ENCODE peak calls at places on chromosome 10, in eight cellular contexts. E is stimulated activated naive CD4-positive, alpha-beta T cell treated with Interleukin-2 at 50 U/mL for 16 hours; U is IMR-90; A is nephron progenitor cell; P is dorsolateral prefrontal cortex; L is frontal cortex; Q is iPS DF 19.7; N is cardiac muscle cell. Z is an unnamed sample.

GRCh38 chr10:79131730-79132644 is 63.2 kb downstream of the ZMIZ1 start:
- DNase-seq in E (no peak), U (no peak), A (no peak), P (no peak), L (no peak), Q (no peak), N (no peak), Z (no peak)

GRCh38 chr10:54363390-54363789 is 437.6 kb downstream of the PCDH15 start:
- DNase-seq in E (no peak), U (no peak), A (no peak), P (no peak), L (no peak), Q (no peak), N (no peak), Z (no peak)

GRCh38 chr10:73653701-73654100 is 2.1 kb downstream of the SYNPO2L start:
- DNase-seq in E (no peak), U (peak), A (no peak), P (no peak), L (no peak), Q (no peak), N (peak), Z (no peak)

GRCh38 chr10:78450807-78451485 is 417.3 kb downstream of the RPS24 start:
- DNase-seq in E (no peak), U (no peak), A (no peak), P (no peak), L (no peak), Q (no peak), N (no peak), Z (no peak)

GRCh38 chr10:94412439-94412838 is 10.1 kb downstream of the TBC1D12 start:
- DNase-seq in E (no peak), U (peak), A (no peak), P (no peak), L (no peak), Q (no peak), N (peak), Z (no peak)

GRCh38 chr10:132884691-132885271 is 57.6 kb downstream of the CFAP46 start:
- DNase-seq in E (no peak), U (no peak), A (no peak), P (peak), L (no peak), Q (no peak), N (no peak), Z (no peak)

GRCh38 chr10:78925800-78926319 is 142.9 kb upstream of the ZMIZ1 start:
- DNase-seq in E (no peak), U (peak), A (no peak), P (no peak), L (no peak), Q (no peak), N (peak), Z (no peak)

GRCh38 chr10:23994459-23995046 is 214.4 kb upstream of the KIAA1217 start:
- DNase-seq in E (no peak), U (peak), A (peak), P (peak), L (peak), Q (no peak), N (peak), Z (peak)

GRCh38 chr10:113402602-113403001 is 150.3 kb upstream of the HABP2 start:
- DNase-seq in E (no peak), U (no peak), A (no peak), P (no peak), L (no peak), Q (no peak), N (no peak), Z (no peak)

GRCh38 chr10:110275140-110275729 is 29.5 kb downstream of the SMNDC1 start:
- DNase-seq in E (no peak), U (no peak), A (no peak), P (no peak), L (no peak), Q (no peak), N (no peak), Z (no peak)

GRCh38 chr10:85151506-85151905 is 823.1 kb downstream of the CCSER2 start:
- DNase-seq in E (no peak), U (no peak), A (no peak), P (no peak), L (no peak), Q (no peak), N (no peak), Z (no peak)

GRCh38 chr10:101123815-101124617 is 7.1 kb upstream of the TLX1 start:
- DNase-seq in E (no peak), U (no peak), A (no peak), P (no peak), L (no peak), Q (no peak), N (no peak), Z (no peak)

GRCh38 chr10:110487411-110488123 is 10.1 kb upstream of the DUSP5 start:
- DNase-seq in E (no peak), U (peak), A (peak), P (no peak), L (no peak), Q (no peak), N (no peak), Z (no peak)

GRCh38 chr10:70907619-70908425 is 19.5 kb upstream of the PCBD1 start:
- DNase-seq in E (no peak), U (no peak), A (no peak), P (peak), L (no peak), Q (no peak), N (no peak), Z (no peak)

GRCh38 chr10:90167174-90168064 is 466.0 kb downstream of the KIF20B start:
- DNase-seq in E (no peak), U (peak), A (no peak), P (no peak), L (no peak), Q (no peak), N (peak), Z (no peak)

GRCh38 chr10:115129752-115130151 is 36.6 kb downstream of the ATRNL1 start:
- DNase-seq in E (no peak), U (peak), A (no peak), P (no peak), L (peak), Q (no peak), N (peak), Z (no peak)

GRCh38 chr10:90224791-90225566 is 523.6 kb downstream of the KIF20B start:
- DNase-seq in E (no peak), U (no peak), A (no peak), P (no peak), L (no peak), Q (no peak), N (peak), Z (no peak)

GRCh38 chr10:52438119-52438518 is 124.0 kb downstream of the DKK1 start:
- DNase-seq in E (no peak), U (no peak), A (no peak), P (no peak), L (no peak), Q (no peak), N (no peak), Z (no peak)

GRCh38 chr10:111035542-111035941 is 41.3 kb upstream of the ADRA2A start:
- DNase-seq in E (no peak), U (peak), A (no peak), P (no peak), L (no peak), Q (no peak), N (no peak), Z (no peak)